ENCODE peak calls at places on chromosome 13, in four cellular contexts. F is psoas muscle, H is mammary epithelial cell, K is lung. I is an unnamed sample.

GRCh38 chr13:52428295-52428694 is 22.1 kb downstream of the VPS36 start:
- DNase-seq in F (no peak), H (peak; percentile 44), K (no peak), I (no peak)

GRCh38 chr13:32850311-32851052 is 165.7 kb upstream of the KL start:
- DNase-seq in F (no peak), H (no peak), K (no peak), I (no peak)

GRCh38 chr13:113138792-113139551 is 16.4 kb downstream of the F10 start:
- DNase-seq in F (no peak), H (no peak), K (no peak), I (no peak)

GRCh38 chr13:37934339-37935191 is 65.0 kb upstream of the TRPC4 start:
- DNase-seq in F (no peak), H (no peak), K (no peak), I (no peak)

GRCh38 chr13:93951153-93951552 is 528.3 kb downstream of the DCT start:
- DNase-seq in F (no peak), H (no peak), K (no peak), I (no peak)

GRCh38 chr13:108409735-108410134 is 140.2 kb downstream of the TNFSF13B start:
- DNase-seq in F (no peak), H (no peak), K (no peak), I (no peak)

GRCh38 chr13:71912524-71912923 is 45.5 kb upstream of the DACH1 start:
- DNase-seq in F (no peak), H (no peak), K (no peak), I (no peak)

GRCh38 chr13:36282818-36283432 is 14.7 kb downstream of the CCDC169 start:
- DNase-seq in F (no peak), H (peak; percentile 24), K (no peak), I (no peak)

GRCh38 chr13:48954086-48954485 is 21.6 kb upstream of the FNDC3A start:
- DNase-seq in F (no peak), H (peak; percentile 23), K (no peak), I (no peak)

GRCh38 chr13:51895906-51896888 is 34.4 kb downstream of the CCDC70 start:
- DNase-seq in F (peak; percentile 60), H (peak; percentile 38), K (peak; percentile 55), I (peak; percentile 57)

GRCh38 chr13:112446867-112447266 is 70.7 kb downstream of the SPACA7 start:
- DNase-seq in F (no peak), H (no peak), K (peak; percentile 17), I (no peak)

GRCh38 chr13:86757236-86757978 is 913.8 kb upstream of the SLITRK5 start:
- DNase-seq in F (no peak), H (peak; percentile 84), K (no peak), I (no peak)

GRCh38 chr13:107144432-107144831 is 576.5 kb upstream of the ARGLU1 start:
- DNase-seq in F (no peak), H (no peak), K (no peak), I (no peak)

GRCh38 chr13:34076943-34077703 is 259.2 kb downstream of the RFC3 start:
- DNase-seq in F (no peak), H (peak; percentile 16), K (no peak), I (no peak)

GRCh38 chr13:113977976-113978375 is 4.1 kb upstream of the C13orf46 start:
- DNase-seq in F (peak; percentile 39), H (no peak), K (no peak), I (no peak)

GRCh38 chr13:69585656-69586055 is 522.0 kb upstream of the ATXN8OS start:
- DNase-seq in F (no peak), H (no peak), K (no peak), I (no peak)

GRCh38 chr13:79782541-79783216 is 301.7 kb downstream of the NDFIP2 start:
- DNase-seq in F (no peak), H (peak; percentile 85), K (peak; percentile 68), I (no peak)

GRCh38 chr13:31930901-31931522 is 100.6 kb upstream of the FRY start:
- DNase-seq in F (no peak), H (no peak), K (no peak), I (no peak)

GRCh38 chr13:73943137-73943964 is 190.9 kb downstream of the KLF12 start:
- DNase-seq in F (no peak), H (no peak), K (no peak), I (no peak)

GRCh38 chr13:40662866-40663265 is 3.6 kb downstream of the FOXO1 start:
- DNase-seq in F (no peak), H (no peak), K (no peak), I (no peak)

GRCh38 chr13:27979001-27979643 is 9.4 kb downstream of the URAD start:
- DNase-seq in F (no peak), H (no peak), K (no peak), I (peak; percentile 42)

GRCh38 chr13:20337894-20338551 is 105.9 kb upstream of the GJB6 start:
- DNase-seq in F (no peak), H (no peak), K (no peak), I (no peak)

GRCh38 chr13:76992548-76993001 is 694 bp downstream of the CLN5 start:
- DNase-seq in F (no peak), H (peak; percentile 54), K (no peak), I (peak; percentile 28)

GRCh38 chr13:28440774-28441532 is 54.0 kb downstream of the FLT1 start:
- DNase-seq in F (no peak), H (peak; percentile 6), K (no peak), I (no peak)

GRCh38 chr13:90281709-90282108 is 1065.8 kb upstream of the MIR17HG start:
- DNase-seq in F (no peak), H (no peak), K (no peak), I (no peak)

GRCh38 chr13:73216381-73216831 is 157.6 kb downstream of the KLF5 start:
- DNase-seq in F (no peak), H (peak; percentile 83), K (no peak), I (no peak)

GRCh38 chr13:87754097-87754496 is 82.9 kb downstream of the SLITRK5 start:
- DNase-seq in F (no peak), H (no peak), K (no peak), I (no peak)

GRCh38 chr13:113162783-113163685 is 4.6 kb downstream of the PROZ start:
- DNase-seq in F (no peak), H (no peak), K (no peak), I (no peak)

GRCh38 chr13:33870046-33870668 is 52.2 kb downstream of the RFC3 start:
- DNase-seq in F (no peak), H (no peak), K (no peak), I (no peak)

GRCh38 chr13:65600702-65601101 is 1629.4 kb downstream of the PCDH9 start:
- DNase-seq in F (no peak), H (no peak), K (no peak), I (no peak)

GRCh38 chr13:32314968-32315254 is 252 bp downstream of the ZAR1L start:
- DNase-seq in F (no peak), H (peak; percentile 42), K (peak; percentile 51), I (peak; percentile 35)

GRCh38 chr13:18235172-18235571 is 946.5 kb downstream of the TUBA3C start:
- DNase-seq in F (no peak), H (no peak), K (no peak), I (no peak)

GRCh38 chr13:101473458-101473857 is 21.0 kb downstream of the ITGBL1 start:
- DNase-seq in F (no peak), H (peak; percentile 82), K (no peak), I (no peak)

GRCh38 chr13:66506979-66507378 is 723.2 kb downstream of the PCDH9 start:
- DNase-seq in F (no peak), H (no peak), K (no peak), I (no peak)

GRCh38 chr13:94384217-94384905 is 95.1 kb downstream of the DCT start:
- DNase-seq in F (no peak), H (no peak), K (no peak), I (no peak)

GRCh38 chr13:30829145-30829544 is 76.9 kb upstream of the MEDAG start:
- DNase-seq in F (no peak), H (peak; percentile 98), K (no peak), I (no peak)

GRCh38 chr13:78593129-78593528 is 10.2 kb downstream of the POU4F1 start:
- DNase-seq in F (no peak), H (no peak), K (no peak), I (no peak)

GRCh38 chr13:97257228-97257755 is 35.2 kb downstream of the MBNL2 start:
- DNase-seq in F (no peak), H (no peak), K (no peak), I (no peak)

GRCh38 chr13:97256343-97256783 is 34.2 kb downstream of the MBNL2 start:
- DNase-seq in F (no peak), H (peak; percentile 83), K (no peak), I (no peak)

GRCh38 chr13:97258801-97259200 is 36.7 kb downstream of the MBNL2 start:
- DNase-seq in F (no peak), H (no peak), K (no peak), I (no peak)

GRCh38 chr13:97259787-97260641 is 37.9 kb downstream of the MBNL2 start:
- DNase-seq in F (peak; percentile 58), H (no peak), K (no peak), I (no peak)

GRCh38 chr13:97257800-97258799 is 36.0 kb downstream of the MBNL2 start:
- DNase-seq in F (peak; percentile 86), H (peak; percentile 79), K (peak; percentile 46), I (no peak)
- TF ChIP-seq CTCF in F (no peak), H (no peak), K (no peak), I (no peak)

GRCh38 chr13:59609421-59609820 is 554.3 kb downstream of the DIAPH3 start:
- DNase-seq in F (no peak), H (no peak), K (no peak), I (no peak)

GRCh38 chr13:59607172-59607571 is 556.6 kb downstream of the DIAPH3 start:
- DNase-seq in F (no peak), H (no peak), K (no peak), I (no peak)

GRCh38 chr13:59601993-59602392 is 561.7 kb downstream of the DIAPH3 start:
- DNase-seq in F (no peak), H (peak; percentile 24), K (no peak), I (no peak)

GRCh38 chr13:59607780-59608233 is 555.9 kb downstream of the DIAPH3 start:
- DNase-seq in F (no peak), H (no peak), K (no peak), I (no peak)

DNA sequence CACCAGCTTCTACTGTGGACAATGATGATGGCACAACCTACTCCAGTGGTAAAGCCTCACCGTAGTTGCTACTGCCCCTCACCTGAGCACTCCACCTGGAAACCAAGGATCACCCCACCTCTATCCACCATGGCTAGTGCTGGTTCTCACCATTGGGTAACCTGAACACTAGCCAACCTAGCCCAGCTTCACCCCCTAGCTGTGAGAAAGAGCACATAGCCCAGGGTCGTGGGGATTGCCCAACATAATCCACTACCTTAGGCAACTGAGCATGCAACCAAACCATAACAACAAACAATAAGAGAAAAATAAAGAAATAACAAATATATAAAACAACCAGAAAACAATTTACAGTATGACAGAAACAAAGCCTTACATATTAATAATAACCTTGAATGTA is 560.1 kb downstream of the DIAPH3 start:
- DNase-seq in F (no peak), H (no peak), K (no peak), I (no peak)
- TF ChIP-seq CTCF in F (no peak), H (no peak), K (no peak), I (no peak)

GRCh38 chr13:23739597-23739996 is 149.6 kb downstream of the MIPEP start:
- DNase-seq in F (no peak), H (no peak), K (no peak), I (no peak)
- TF ChIP-seq CTCF in F (no peak), H (no peak), K (no peak), I (no peak)

GRCh38 chr13:46160474-46161066 is 21.4 kb downstream of the LCP1 start:
- DNase-seq in F (no peak), H (peak; percentile 36), K (no peak), I (no peak)
- TF ChIP-seq CTCF in F (peak; percentile 75), H (peak; percentile 80), K (peak; percentile 61), I (peak; percentile 65)